ENCODE peak calls at places on chromosomes 6 and 20, in seven cellular contexts. Q, S, M, R, Y, J and B are unnamed samples.

GRCh38 chr6:26366504-26366903 is 1.5 kb downstream of the BTN3A2 start:
- DNase-seq in Q (no peak), S (no peak), M (no peak), R (no peak), Y (no peak), J (no peak), B (no peak)

GRCh38 chr20:6783752-6784725 is 16.6 kb downstream of the BMP2 start:
- DNase-seq in Q (no peak), S (no peak), M (no peak), R (no peak), Y (peak; percentile 53), J (no peak), B (no peak)

GRCh38 chr6:52976149-52976548 is 18.9 kb downstream of the GSTA4 start:
- DNase-seq in Q (no peak), S (no peak), M (no peak), R (no peak), Y (no peak), J (no peak), B (no peak)

GRCh38 chr6:100267721-100268123 is 197.0 kb downstream of the SIM1 start:
- DNase-seq in Q (no peak), S (no peak), M (no peak), R (no peak), Y (peak; percentile 20), J (no peak), B (no peak)

GRCh38 chr20:14631011-14631410 is 293.6 kb upstream of the FLRT3 start:
- DNase-seq in Q (no peak), S (no peak), M (no peak), R (no peak), Y (no peak), J (no peak), B (no peak)

GRCh38 chr6:159267165-159267564 is 98.0 kb downstream of the FNDC1 start:
- DNase-seq in Q (no peak), S (no peak), M (no peak), R (peak; percentile 37), Y (peak; percentile 28), J (no peak), B (no peak)

GRCh38 chr20:52595492-52595891 is 376.7 kb upstream of the TSHZ2 start:
- DNase-seq in Q (no peak), S (no peak), M (no peak), R (no peak), Y (no peak), J (no peak), B (no peak)

GRCh38 chr20:19928379-19929360 is 88.5 kb upstream of the NAA20 start:
- DNase-seq in Q (no peak), S (no peak), M (no peak), R (no peak), Y (no peak), J (no peak), B (no peak)

GRCh38 chr6:111841822-111842221 is 31.4 kb downstream of the FYN start:
- DNase-seq in Q (no peak), S (peak; percentile 41), M (no peak), R (no peak), Y (peak; percentile 79), J (no peak), B (no peak)

GRCh38 chr20:46350201-46350985 is 42.1 kb upstream of the CDH22 start:
- DNase-seq in Q (peak; percentile 76), S (no peak), M (peak; percentile 62), R (peak; percentile 14), Y (peak; percentile 86), J (no peak), B (no peak)

GRCh38 chr20:52150440-52151258 is 40.9 kb downstream of the ZFP64 start:
- DNase-seq in Q (no peak), S (peak; percentile 24), M (peak; percentile 19), R (no peak), Y (peak; percentile 71), J (no peak), B (no peak)

GRCh38 chr6:144219056-144219685 is 66.0 kb upstream of the UTRN start:
- DNase-seq in Q (no peak), S (no peak), M (no peak), R (no peak), Y (peak; percentile 76), J (no peak), B (no peak)

GRCh38 chr6:3625980-3626533 is 125.5 kb downstream of the PXDC1 start:
- DNase-seq in Q (no peak), S (no peak), M (no peak), R (no peak), Y (no peak), J (no peak), B (no peak)

GRCh38 chr6:121506761-121507754 is 71.6 kb downstream of the GJA1 start:
- DNase-seq in Q (no peak), S (no peak), M (no peak), R (no peak), Y (peak; percentile 54), J (no peak), B (no peak)

GRCh38 chr6:163620670-163621330 is 206.3 kb downstream of the QKI start:
- DNase-seq in Q (no peak), S (no peak), M (no peak), R (no peak), Y (no peak), J (no peak), B (no peak)

GRCh38 chr6:129312865-129313264 is 397.1 kb downstream of the ARHGAP18 start:
- DNase-seq in Q (no peak), S (no peak), M (peak; percentile 17), R (no peak), Y (peak; percentile 63), J (no peak), B (no peak)

GRCh38 chr20:45346851-45347250 is 1.4 kb downstream of the SDC4 start:
- DNase-seq in Q (no peak), S (no peak), M (no peak), R (no peak), Y (no peak), J (no peak), B (no peak)

GRCh38 chr20:22462975-22463914 is 121.1 kb downstream of the FOXA2 start:
- DNase-seq in Q (no peak), S (no peak), M (no peak), R (no peak), Y (peak; percentile 2), J (no peak), B (no peak)

GRCh38 chr6:43972915-43973304 is 154.3 kb downstream of the MRPL14 start:
- DNase-seq in Q (peak; percentile 27), S (no peak), M (peak; percentile 57), R (no peak), Y (peak; percentile 95), J (peak; percentile 42), B (peak; percentile 40)

GRCh38 chr6:8446391-8446790 is 11.0 kb upstream of the SLC35B3 start:
- DNase-seq in Q (no peak), S (no peak), M (no peak), R (no peak), Y (no peak), J (no peak), B (no peak)

GRCh38 chr20:47818996-47819609 is 33.8 kb upstream of the SULF2 start:
- DNase-seq in Q (no peak), S (no peak), M (no peak), R (no peak), Y (no peak), J (no peak), B (no peak)

GRCh38 chr6:78749326-78749725 is 118.0 kb upstream of the IRAK1BP1 start:
- DNase-seq in Q (no peak), S (no peak), M (no peak), R (no peak), Y (peak; percentile 6), J (no peak), B (no peak)

GRCh38 chr6:74851598-74851997 is 354.3 kb downstream of the COL12A1 start:
- DNase-seq in Q (no peak), S (no peak), M (no peak), R (no peak), Y (peak; percentile 62), J (no peak), B (no peak)

GRCh38 chr6:6470112-6470511 is 118.4 kb upstream of the LY86 start:
- DNase-seq in Q (no peak), S (no peak), M (no peak), R (no peak), Y (no peak), J (no peak), B (no peak)

GRCh38 chr6:112979830-112980229 is 632.7 kb downstream of the RFPL4B start:
- DNase-seq in Q (peak; percentile 12), S (no peak), M (no peak), R (no peak), Y (peak; percentile 62), J (no peak), B (no peak)

GRCh38 chr6:152316024-152316423 is 321.1 kb downstream of the SYNE1 start:
- DNase-seq in Q (no peak), S (no peak), M (no peak), R (no peak), Y (peak; percentile 91), J (no peak), B (no peak)

GRCh38 chr6:149334682-149335160 is 17.2 kb downstream of the TAB2 start:
- DNase-seq in Q (no peak), S (no peak), M (no peak), R (no peak), Y (peak; percentile 83), J (no peak), B (no peak)

GRCh38 chr6:127463056-127463455 is 3.9 kb upstream of the KIAA0408 start:
- DNase-seq in Q (no peak), S (no peak), M (no peak), R (no peak), Y (no peak), J (no peak), B (no peak)

GRCh38 chr6:11425431-11425871 is 112.1 kb upstream of the TMEM170B start:
- DNase-seq in Q (no peak), S (no peak), M (no peak), R (no peak), Y (no peak), J (no peak), B (no peak)

GRCh38 chr20:62117658-62118057 is 4.6 kb upstream of the LSM14B start:
- DNase-seq in Q (no peak), S (peak; percentile 83), M (no peak), R (peak; percentile 48), Y (no peak), J (no peak), B (no peak)

GRCh38 chr6:7959453-7959852 is 48.9 kb upstream of the TXNDC5 start:
- DNase-seq in Q (no peak), S (no peak), M (no peak), R (no peak), Y (no peak), J (no peak), B (no peak)

GRCh38 chr20:19566226-19566960 is 191.7 kb upstream of the RIN2 start:
- DNase-seq in Q (no peak), S (no peak), M (no peak), R (no peak), Y (peak; percentile 21), J (no peak), B (no peak)

GRCh38 chr6:20657274-20657800 is 123.1 kb downstream of the CDKAL1 start:
- DNase-seq in Q (no peak), S (no peak), M (no peak), R (no peak), Y (no peak), J (no peak), B (no peak)

GRCh38 chr6:85360794-85361642 is 88.9 kb upstream of the NT5E start:
- DNase-seq in Q (peak; percentile 73), S (no peak), M (peak; percentile 48), R (no peak), Y (peak; percentile 90), J (no peak), B (no peak)

GRCh38 chr6:72321741-72322140 is 300.1 kb upstream of the KCNQ5 start:
- DNase-seq in Q (no peak), S (no peak), M (no peak), R (no peak), Y (peak; percentile 31), J (no peak), B (no peak)